ENCODE peak calls at places on chromosomes 13 and 19, in five cellular contexts. P is choroid plexus epithelial cell; N is colonic mucosa; O is CD8-positive, alpha-beta T cell; L is AG09309. I is an unnamed sample.
A peak's percentile ranks its signal among the peaks of the same experiment; 100 is the strongest.

GRCh38 chr19:41442473-41443360 is at the start of gene ERICH4:
- DNase-seq in P (no peak), N (no peak), O (no peak), L (no peak), I (peak; percentile 5)

GRCh38 chr19:2625434-2625833 is 77.1 kb downstream of the GNG7 start:
- DNase-seq in P (no peak), N (peak; percentile 76), O (no peak), L (no peak), I (no peak)

GRCh38 chr19:8240274-8241229 is 31.4 kb downstream of the CERS4 start:
- DNase-seq in P (peak; percentile 97), N (peak; percentile 74), O (peak; percentile 47), L (peak; percentile 64), I (peak; percentile 34)

GRCh38 chr19:1082165-1082927 is 12.8 kb downstream of the POLR2E start:
- DNase-seq in P (peak; percentile 20), N (peak; percentile 96), O (peak; percentile 75), L (no peak), I (no peak)

GRCh38 chr19:11138659-11139526 is 16.7 kb downstream of the SPC24 start:
- DNase-seq in P (peak; percentile 77), N (peak; percentile 60), O (no peak), L (peak; percentile 45), I (no peak)

GRCh38 chr19:13060233-13060963 is 42.3 kb downstream of the LYL1 start:
- DNase-seq in P (no peak), N (peak; percentile 55), O (no peak), L (no peak), I (no peak)

GRCh38 chr19:46813570-46814358 is 25.4 kb upstream of the SLC1A5 start:
- DNase-seq in P (peak; percentile 93), N (peak; percentile 50), O (no peak), L (no peak), I (no peak)

GRCh38 chr19:44807652-44808462 is 1.0 kb upstream of the BCAM start:
- DNase-seq in P (peak; percentile 32), N (peak; percentile 46), O (no peak), L (no peak), I (no peak)

GRCh38 chr13:41767801-41768200 is 193.1 kb downstream of the VWA8 start:
- DNase-seq in P (peak; percentile 59), N (no peak), O (no peak), L (no peak), I (no peak)

GRCh38 chr13:94344126-94344863 is 135.2 kb downstream of the DCT start:
- DNase-seq in P (peak; percentile 43), N (no peak), O (no peak), L (no peak), I (no peak)

GRCh38 chr13:28659611-28659970 is 661 bp downstream of the POMP start:
- DNase-seq in P (peak; percentile 77), N (no peak), O (no peak), L (no peak), I (no peak)

DNA sequence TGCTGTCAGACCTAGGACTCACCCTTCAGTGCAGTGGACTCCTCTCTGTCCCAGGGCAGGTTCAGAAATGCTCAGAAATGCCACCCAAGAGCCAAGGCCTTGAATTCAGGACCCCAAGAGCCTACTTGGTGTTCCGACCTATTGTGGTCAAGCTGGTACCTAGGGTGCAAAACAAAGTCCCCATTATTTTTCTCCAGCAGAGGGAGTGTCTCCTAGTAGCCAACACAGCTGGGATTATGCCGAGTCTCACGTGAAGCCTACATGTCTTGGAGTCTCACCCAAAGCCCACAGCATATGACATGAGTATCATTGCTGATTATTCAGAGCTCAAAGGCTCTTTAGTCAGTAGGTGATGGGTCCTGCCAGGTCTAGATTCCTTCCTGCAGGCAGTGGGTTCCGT is 671.1 kb upstream of the SPRY2 start:
- DNase-seq in P (no peak), N (no peak), O (no peak), L (no peak), I (no peak)
- TF ChIP-seq CTCF in P (peak; percentile 31), N (no peak), O (no peak), L (no peak), I (no peak)

DNA sequence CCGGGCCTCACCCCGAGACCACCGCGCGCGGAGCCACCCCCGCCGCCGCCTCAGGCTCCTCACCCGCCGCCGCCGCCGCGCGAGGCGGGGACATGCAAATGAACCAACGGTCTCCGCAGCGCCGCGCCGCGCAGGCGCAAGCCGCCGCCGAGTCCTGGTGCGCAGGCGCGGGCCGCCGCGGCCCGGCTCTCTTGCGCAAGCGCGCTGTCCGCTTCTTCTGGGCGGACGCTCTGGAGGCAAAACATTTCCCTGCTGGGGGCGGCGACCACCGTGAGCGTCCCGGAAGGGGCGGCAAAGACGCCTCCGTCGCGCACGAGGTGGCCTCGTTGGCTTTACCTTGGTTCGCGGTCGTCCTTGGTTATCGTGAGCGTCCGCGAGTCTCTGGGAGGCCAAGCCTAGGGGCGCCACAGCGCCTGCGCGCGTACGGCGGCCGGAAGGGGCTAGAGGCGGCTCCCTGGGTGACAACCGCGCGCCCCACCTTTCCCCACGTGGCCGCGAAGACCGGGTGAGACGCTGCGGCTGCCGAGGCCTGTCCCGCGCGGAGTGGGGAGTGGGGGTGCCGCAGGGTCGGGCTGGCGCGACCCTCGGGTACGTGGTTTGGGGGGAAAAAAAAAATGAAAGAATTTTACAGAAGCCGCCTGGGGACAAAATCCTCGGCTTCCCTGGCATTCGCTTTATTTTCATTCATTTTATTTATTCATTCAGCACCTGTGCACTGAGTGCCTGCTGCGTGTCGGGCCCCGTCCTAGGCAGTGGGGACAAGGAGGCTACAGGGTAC is at the start of the genes ARMC6 and SUGP2:
- DNase-seq in P (peak; percentile 88), N (peak; percentile 90), O (peak; percentile 89), L (no peak), I (peak; percentile 94)
- TF ChIP-seq CTCF in P (peak; percentile 7), N (no peak), O (no peak), L (no peak), I (no peak)

GRCh38 chr13:109119886-109120285 is 490.5 kb downstream of the MYO16 start:
- DNase-seq in P (peak; percentile 50), N (no peak), O (no peak), L (no peak), I (no peak)

GRCh38 chr13:109121826-109122225 is 492.4 kb downstream of the MYO16 start:
- DNase-seq in P (no peak), N (no peak), O (no peak), L (no peak), I (no peak)

GRCh38 chr13:109126973-109127615 is 497.7 kb downstream of the MYO16 start:
- DNase-seq in P (no peak), N (no peak), O (no peak), L (no peak), I (no peak)

DNA sequence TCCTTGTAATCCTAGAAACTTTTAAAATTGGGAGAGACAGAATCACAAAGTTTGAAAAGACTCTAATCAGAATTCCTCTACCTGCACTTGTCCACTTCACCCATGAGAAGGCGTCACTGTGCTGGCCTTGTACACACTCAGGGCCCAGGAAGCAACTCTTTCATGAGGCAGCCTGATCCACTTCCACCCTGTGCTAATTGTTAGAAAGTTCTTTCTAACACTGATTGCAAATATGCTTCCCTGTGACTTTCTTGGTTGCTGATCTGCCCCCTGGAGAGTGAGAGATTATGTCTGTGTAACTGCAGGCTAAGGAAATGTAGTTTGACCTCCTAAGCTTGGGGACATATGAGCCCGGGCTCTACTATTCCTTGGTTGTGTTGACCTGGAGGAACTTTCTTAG is 494.6 kb downstream of the MYO16 start:
- DNase-seq in P (peak; percentile 30), N (no peak), O (no peak), L (no peak), I (no peak)
- TF ChIP-seq CTCF in P (peak; percentile 9), N (no peak), O (no peak), L (no peak), I (no peak)

GRCh38 chr19:35194022-35194984 is 34.2 kb downstream of the FAM187B start:
- DNase-seq in P (no peak), N (peak; percentile 6), O (no peak), L (no peak), I (no peak)
- TF ChIP-seq CTCF in P (no peak), N (no peak), O (no peak), L (no peak), I (no peak)

GRCh38 chr19:53520547-53521372 is 17.2 kb upstream of the ZNF331 start:
- DNase-seq in P (peak; percentile 100), N (peak; percentile 97), O (peak; percentile 79), L (peak; percentile 93), I (peak; percentile 71)
- TF ChIP-seq CTCF in P (no peak), N (no peak), O (no peak), L (no peak), I (no peak)

DNA sequence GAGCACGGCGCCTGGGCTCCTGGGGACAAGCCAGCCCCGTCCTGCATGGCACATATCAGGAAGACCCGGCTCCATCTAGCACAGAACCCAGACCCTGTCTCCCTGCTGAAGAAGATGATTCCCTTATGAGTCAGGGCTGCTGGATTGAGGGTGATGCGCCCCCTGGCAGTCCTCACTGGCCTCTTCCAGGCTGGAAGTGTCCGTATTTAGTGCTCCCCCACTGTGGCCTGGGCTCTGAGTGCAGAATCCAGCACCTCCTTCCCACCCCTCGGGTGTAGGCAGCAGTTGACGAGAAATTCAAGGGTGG is 14.9 kb downstream of the COMP start:
- DNase-seq in P (peak; percentile 55), N (no peak), O (no peak), L (no peak), I (no peak)
- TF ChIP-seq CTCF in P (peak; percentile 62), N (no peak), O (no peak), L (peak; percentile 67), I (no peak)

GRCh38 chr19:38711726-38712153 is 32.5 kb downstream of the CAPN12 start:
- DNase-seq in P (peak; percentile 96), N (no peak), O (no peak), L (peak; percentile 84), I (no peak)
- TF ChIP-seq CTCF in P (peak; percentile 33), N (no peak), O (no peak), L (peak; percentile 48), I (no peak)

GRCh38 chr19:31249217-31249616 is 100.0 kb downstream of the TSHZ3 start:
- DNase-seq in P (no peak), N (no peak), O (no peak), L (no peak), I (no peak)
- TF ChIP-seq CTCF in P (peak; percentile 22), N (no peak), O (no peak), L (peak; percentile 17), I (no peak)

DNA sequence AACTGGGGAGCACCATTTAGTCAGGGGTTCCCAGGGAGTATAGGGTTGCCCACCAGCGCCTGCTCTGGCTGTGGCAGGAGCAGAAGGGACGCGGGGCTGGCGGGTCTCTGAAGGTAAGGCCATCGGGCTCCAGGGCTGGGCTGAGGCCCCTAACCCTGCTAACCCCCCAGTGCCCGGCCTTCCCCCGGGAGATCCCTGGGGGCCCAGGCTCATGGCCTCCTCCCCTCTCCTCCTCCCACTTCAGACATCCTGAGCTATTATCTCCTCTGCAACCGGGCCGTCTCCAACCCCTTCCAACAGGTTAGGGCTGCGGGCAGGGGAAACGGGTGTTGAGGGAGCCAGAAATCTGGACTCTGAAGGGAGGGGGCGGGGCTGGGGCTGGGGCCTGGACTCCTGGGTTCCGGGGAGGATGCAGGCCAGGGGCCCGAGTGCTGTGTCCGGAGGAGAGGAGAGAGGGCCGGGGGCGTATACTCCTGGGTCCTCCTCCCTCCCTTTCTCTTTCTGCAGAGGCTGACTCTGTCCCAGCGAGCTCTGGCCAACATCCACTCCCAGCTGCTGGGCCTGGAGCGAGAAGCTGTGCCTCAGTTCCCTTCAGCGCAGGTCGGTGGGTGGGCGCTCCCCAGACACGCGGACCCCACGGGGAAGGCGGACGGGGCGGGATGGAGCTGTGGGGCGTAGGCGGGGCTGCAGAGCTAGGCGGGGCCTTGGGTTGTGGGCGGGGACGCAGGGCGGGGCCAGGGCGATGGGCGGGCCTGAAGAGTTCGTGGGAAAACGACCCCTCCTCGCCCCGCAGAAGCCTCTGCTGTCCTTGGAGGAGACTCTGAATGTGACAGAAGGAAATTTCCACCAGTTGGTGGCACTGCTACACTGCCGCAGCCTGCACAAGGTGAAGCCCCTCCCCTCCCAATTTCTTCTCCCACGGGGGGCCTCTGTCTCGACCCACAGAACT is 15.3 kb downstream of the TTYH1 start:
- DNase-seq in P (peak; percentile 52), N (no peak), O (peak; percentile 17), L (no peak), I (peak; percentile 34)
- TF ChIP-seq CTCF in P (peak; percentile 15), N (no peak), O (peak; percentile 13), L (no peak), I (no peak)